ENCODE peak calls at places on chromosomes 13 and 19, in five cellular contexts. M is AML-193, W is T-helper 2 cell, F is retina, E is HEK293T. I is an unnamed sample.

GRCh38 chr13:52695856-52696255 is 43.2 kb downstream of the SUGT1 start:
- DNase-seq in M (peak; percentile 93), W (peak; percentile 80), F (no peak), E (no peak), I (no peak)

GRCh38 chr19:57934820-57935665 is at the start of gene ZNF418:
- DNase-seq in M (no peak), W (peak; percentile 74), F (peak; percentile 88), E (no peak), I (peak; percentile 50)

GRCh38 chr13:101416181-101417042 is at the start of gene NALCN:
- DNase-seq in M (no peak), W (peak; percentile 2), F (peak; percentile 82), E (peak; percentile 16), I (no peak)

GRCh38 chr19:10184636-10185035 is 10.1 kb downstream of the DNMT1 start:
- DNase-seq in M (no peak), W (no peak), F (no peak), E (no peak), I (no peak)

GRCh38 chr19:9791552-9792181 is 23.1 kb upstream of the ZNF846 start:
- DNase-seq in M (peak; percentile 81), W (peak; percentile 98), F (peak; percentile 63), E (peak; percentile 82), I (peak; percentile 100)

GRCh38 chr19:17997969-17998826 is 9.8 kb upstream of the ARRDC2 start:
- DNase-seq in M (no peak), W (no peak), F (no peak), E (peak; percentile 31), I (no peak)

GRCh38 chr19:33075519-33075918 is 5.5 kb upstream of the GPATCH1 start:
- DNase-seq in M (no peak), W (no peak), F (no peak), E (no peak), I (no peak)

GRCh38 chr19:39941615-39942507 is 7.4 kb upstream of the FCGBP start:
- DNase-seq in M (peak; percentile 88), W (peak; percentile 95), F (peak; percentile 18), E (no peak), I (no peak)

GRCh38 chr13:38872693-38873092 is 117.9 kb downstream of the STOML3 start:
- DNase-seq in M (peak; percentile 9), W (peak; percentile 24), F (peak; percentile 26), E (peak; percentile 48), I (peak; percentile 14)

GRCh38 chr13:44172411-44172810 is 201.2 kb upstream of the SERP2 start:
- DNase-seq in M (no peak), W (no peak), F (no peak), E (no peak), I (no peak)

GRCh38 chr13:27276188-27276587 is 5.6 kb downstream of the RASL11A start:
- DNase-seq in M (no peak), W (no peak), F (no peak), E (no peak), I (no peak)